ENCODE peak calls at places on chromosomes 13 and 19, in five cellular contexts. J is AG04450, E is esophagus squamous epithelium, H is psoas muscle, W is H9. F is an unnamed sample.

GRCh38 chr19:42191855-42192254 is 25.6 kb downstream of the DEDD2 start:
- DNase-seq in E (no peak), J (peak; percentile 26), W (no peak), H (no peak), F (no peak)

GRCh38 chr19:31066385-31066784 is 282.9 kb downstream of the TSHZ3 start:
- DNase-seq in J (peak; percentile 34), H (no peak), W (no peak), E (no peak), F (peak; percentile 83)

GRCh38 chr13:99390601-99391000 is 83.4 kb upstream of the GPR183 start:
- DNase-seq in J (no peak), E (no peak), H (no peak), W (no peak), F (peak; percentile 72)

GRCh38 chr19:35805518-35806102 is 7.0 kb downstream of the PRODH2 start:
- DNase-seq in E (no peak), H (no peak), W (no peak), J (no peak), F (no peak)

GRCh38 chr19:46134527-46134926 is 10.0 kb upstream of the IGFL3 start:
- DNase-seq in W (no peak), J (peak; percentile 21), E (no peak), H (no peak), F (no peak)

GRCh38 chr13:26708007-26708297 is 52.6 kb downstream of the GPR12 start:
- DNase-seq in J (no peak), H (no peak), E (no peak), W (no peak), F (no peak)

GRCh38 chr19:719081-719512 is 10.4 kb downstream of the PALM start:
- DNase-seq in E (no peak), W (no peak), H (peak; percentile 85), J (no peak), F (no peak)

GRCh38 chr19:7554990-7555864 is 19.7 kb downstream of the PNPLA6 start:
- DNase-seq in W (peak; percentile 90), E (no peak), H (no peak), J (no peak), F (no peak)

GRCh38 chr13:110485604-110486003 is 75.9 kb downstream of the RAB20 start:
- DNase-seq in J (no peak), H (no peak), W (peak; percentile 96), E (no peak), F (peak; percentile 100)

GRCh38 chr13:113599396-113599795 is 14.8 kb downstream of the TFDP1 start:
- DNase-seq in W (peak; percentile 12), J (no peak), E (no peak), H (no peak), F (peak; percentile 59)

GRCh38 chr13:30235206-30235605 is 72.1 kb downstream of the KATNAL1 start:
- DNase-seq in W (no peak), H (no peak), E (no peak), J (no peak), F (no peak)

GRCh38 chr19:5293607-5294089 is 47.0 kb downstream of the PTPRS start:
- DNase-seq in E (no peak), J (no peak), H (peak; percentile 48), W (peak; percentile 79), F (peak; percentile 71)

GRCh38 chr13:108917581-108917980 is 288.2 kb downstream of the MYO16 start:
- DNase-seq in W (no peak), H (no peak), E (no peak), J (no peak), F (peak; percentile 31)

GRCh38 chr13:48600374-48601364 is 53.1 kb upstream of the CYSLTR2 start:
- DNase-seq in H (no peak), E (no peak), J (peak; percentile 16), W (no peak), F (no peak)

GRCh38 chr13:35824395-35824794 is 306.8 kb downstream of the DCLK1 start:
- DNase-seq in H (no peak), J (no peak), W (no peak), E (no peak), F (no peak)

DNA sequence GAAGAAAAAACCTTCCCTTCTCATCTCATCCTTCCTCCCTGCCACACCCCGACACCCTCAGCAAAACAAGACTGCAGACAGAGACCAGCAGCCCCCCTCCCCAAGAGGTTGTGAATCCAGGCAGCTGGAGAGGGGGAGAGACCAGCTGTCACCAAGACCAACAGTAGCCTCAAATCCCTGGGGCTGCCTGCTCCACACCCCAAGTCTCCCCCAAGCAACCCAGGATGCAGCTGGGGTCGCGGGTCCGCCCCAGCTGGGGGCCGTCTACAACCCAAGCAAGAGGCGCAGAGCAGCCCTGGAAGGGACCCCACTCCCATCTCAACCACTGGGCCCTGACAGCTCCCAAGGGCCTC is 7.1 kb downstream of the KLF16 start:
- DNase-seq in H (no peak), J (no peak), W (no peak), E (no peak), F (no peak)
- H3K27ac ChIP-seq in H (peak overlapping the region; percentile 71), J (peak overlapping the region; percentile 52), W (no peak overlapping the region), E (peak overlapping the region; percentile 96), F (no peak overlapping the region)

GRCh38 chr19:3964256-3965194 is 6.4 kb downstream of the DAPK3 start:
- DNase-seq in E (no peak), W (no peak), H (peak; percentile 24), J (no peak), F (no peak)
- H3K27ac ChIP-seq in E (peak overlapping the region; percentile 5), W (no peak overlapping the region), H (peak overlapping the region; percentile 99), J (no peak overlapping the region), F (no peak overlapping the region)

GRCh38 chr13:71051573-71051972 is 815.4 kb downstream of the DACH1 start:
- DNase-seq in E (no peak), W (no peak), J (no peak), H (no peak), F (no peak)

DNA sequence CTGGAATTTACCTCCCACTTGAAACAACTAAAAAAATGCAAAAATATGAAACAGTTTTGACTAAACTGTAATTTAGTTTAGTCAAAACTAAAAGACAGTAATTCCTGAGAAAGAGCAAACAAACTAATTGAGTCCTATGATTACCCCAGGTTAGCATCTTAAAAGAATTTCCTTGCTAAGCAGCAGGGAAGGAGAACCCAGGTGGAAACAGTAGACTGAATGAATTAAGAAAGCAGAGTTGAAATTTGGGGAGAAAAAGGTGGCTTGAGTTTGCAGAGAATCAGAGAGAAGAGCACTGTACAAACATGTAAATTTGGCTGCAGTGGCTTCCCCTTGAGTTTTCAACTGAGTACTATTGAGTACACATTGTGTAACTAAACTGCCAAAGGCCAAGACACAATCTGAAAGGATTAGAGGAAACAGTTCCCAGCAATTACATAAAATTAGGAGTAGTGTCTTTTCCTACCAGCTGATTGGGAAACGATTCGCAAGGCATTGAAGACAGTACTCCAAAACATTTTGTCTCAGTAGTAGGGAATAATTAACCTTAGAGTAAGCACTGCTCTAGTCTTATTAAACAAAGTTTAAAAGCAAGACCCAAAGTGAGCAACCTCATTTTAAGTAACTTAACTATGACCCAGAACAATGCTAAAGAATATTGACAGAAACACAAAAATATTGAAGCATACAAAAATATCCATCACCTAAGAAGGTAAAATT is 820.5 kb downstream of the DACH1 start:
- DNase-seq in E (no peak), W (no peak), H (no peak), J (no peak), F (no peak)
- H3K27ac ChIP-seq in E (no peak overlapping the region), W (no peak overlapping the region), H (no peak overlapping the region), J (no peak overlapping the region), F (no peak overlapping the region)

GRCh38 chr13:41012536-41012935 is 6.6 kb downstream of the ELF1 start:
- DNase-seq in E (no peak), H (no peak), W (no peak), J (no peak), F (no peak)
- H3K27ac ChIP-seq in E (no peak overlapping the region), H (no peak overlapping the region), W (no peak overlapping the region), J (no peak overlapping the region), F (no peak overlapping the region)

GRCh38 chr19:10976200-10976892 is 15.5 kb downstream of the SMARCA4 start:
- DNase-seq in J (no peak), W (no peak), H (no peak), E (no peak), F (no peak)
- H3K27ac ChIP-seq in J (peak overlapping the region; percentile 70), W (no peak overlapping the region), H (peak overlapping the region; percentile 59), E (peak overlapping the region; percentile 67), F (no peak overlapping the region)

DNA sequence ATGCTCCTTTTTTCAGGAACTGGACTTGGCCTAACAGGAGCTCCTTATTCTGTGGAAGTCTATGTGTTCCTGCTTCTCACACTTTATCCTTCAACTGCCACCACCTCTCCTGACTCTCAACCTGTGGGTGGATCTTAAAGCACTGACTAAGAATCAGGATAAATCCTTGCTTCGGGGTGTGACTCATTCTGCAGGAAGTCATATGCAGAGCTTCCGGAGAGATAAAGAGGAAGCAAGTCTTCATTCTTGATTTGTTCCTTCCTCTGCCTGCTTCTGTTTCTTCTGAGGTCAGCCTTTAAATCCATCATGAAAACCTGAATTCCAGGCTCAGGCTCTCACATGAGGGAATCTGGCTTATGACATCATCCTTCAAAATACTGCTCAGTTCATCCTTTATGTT is 137.1 kb upstream of the ATXN8OS start:
- DNase-seq in H (no peak), E (no peak), J (no peak), W (peak; percentile 26), F (no peak)
- H3K27ac ChIP-seq in H (no peak overlapping the region), E (no peak overlapping the region), J (no peak overlapping the region), W (no peak overlapping the region), F (no peak overlapping the region)

F was measured in SJSA1.